ENCODE peak calls at places on chromosomes 13 and 19, in eight cellular contexts. One of them, this sample, is unnamed.

GRCh38 chr13:95153647-95154405 is 147.4 kb downstream of the ABCC4 start:
- DNase-seq in lower lobe of right lung: no peak
- DNase-seq in AG04450: no peak
- DNase-seq in GM23248: peak; percentile 28
- DNase-seq in mammary epithelial cell: peak; percentile 2
- DNase-seq in heart right ventricle: no peak
- DNase-seq in aorta: no peak
- DNase-seq in cardiac muscle cell: peak; percentile 44
- DNase-seq in this sample: no peak

GRCh38 chr19:38644719-38645118 is 2.7 kb upstream of the ACTN4 start:
- DNase-seq in mammary epithelial cell: peak; percentile 28
- DNase-seq in GM23248: no peak
- DNase-seq in aorta: no peak
- DNase-seq in cardiac muscle cell: no peak
- DNase-seq in heart right ventricle: no peak
- DNase-seq in lower lobe of right lung: no peak
- DNase-seq in AG04450: no peak
- DNase-seq in this sample: peak; percentile 70

GRCh38 chr19:30556230-30556711 is 184.1 kb downstream of the ZNF536 start:
- DNase-seq in lower lobe of right lung: no peak
- DNase-seq in AG04450: no peak
- DNase-seq in aorta: no peak
- DNase-seq in mammary epithelial cell: no peak
- DNase-seq in heart right ventricle: no peak
- DNase-seq in GM23248: no peak
- DNase-seq in cardiac muscle cell: no peak
- DNase-seq in this sample: peak; percentile 83

GRCh38 chr19:43555185-43555770 is 20.0 kb downstream of the XRCC1 start:
- DNase-seq in mammary epithelial cell: peak; percentile 53
- DNase-seq in GM23248: peak; percentile 73
- DNase-seq in AG04450: no peak
- DNase-seq in cardiac muscle cell: peak; percentile 80
- DNase-seq in heart right ventricle: no peak
- DNase-seq in aorta: no peak
- DNase-seq in lower lobe of right lung: peak; percentile 64
- DNase-seq in this sample: peak; percentile 97

GRCh38 chr13:46051958-46052313 is 610 bp downstream of the ZC3H13 start:
- DNase-seq in GM23248: no peak
- DNase-seq in aorta: no peak
- DNase-seq in heart right ventricle: no peak
- DNase-seq in mammary epithelial cell: no peak
- DNase-seq in AG04450: no peak
- DNase-seq in cardiac muscle cell: no peak
- DNase-seq in lower lobe of right lung: no peak
- DNase-seq in this sample: no peak

GRCh38 chr19:35518313-35518712 is 4.9 kb upstream of the DMKN start:
- DNase-seq in heart right ventricle: no peak
- DNase-seq in mammary epithelial cell: peak; percentile 79
- DNase-seq in aorta: no peak
- DNase-seq in lower lobe of right lung: no peak
- DNase-seq in AG04450: peak; percentile 92
- DNase-seq in cardiac muscle cell: peak; percentile 98
- DNase-seq in GM23248: peak; percentile 98
- DNase-seq in this sample: no peak

GRCh38 chr19:36686365-36687213 is 823 bp upstream of the ZNF567 start:
- DNase-seq in mammary epithelial cell: no peak
- DNase-seq in GM23248: peak; percentile 32
- DNase-seq in AG04450: no peak
- DNase-seq in heart right ventricle: peak; percentile 26
- DNase-seq in cardiac muscle cell: peak; percentile 9
- DNase-seq in lower lobe of right lung: peak; percentile 47
- DNase-seq in aorta: no peak
- DNase-seq in this sample: peak; percentile 52

GRCh38 chr13:46615888-46616531 is 63.0 kb downstream of the LRCH1 start:
- DNase-seq in mammary epithelial cell: no peak
- DNase-seq in lower lobe of right lung: no peak
- DNase-seq in cardiac muscle cell: peak; percentile 44
- DNase-seq in AG04450: no peak
- DNase-seq in GM23248: peak; percentile 45
- DNase-seq in heart right ventricle: no peak
- DNase-seq in aorta: no peak
- DNase-seq in this sample: no peak

GRCh38 chr13:21546372-21546771 is 57.6 kb downstream of the MICU2 start:
- DNase-seq in mammary epithelial cell: no peak
- DNase-seq in aorta: no peak
- DNase-seq in AG04450: no peak
- DNase-seq in cardiac muscle cell: peak; percentile 32
- DNase-seq in GM23248: peak; percentile 27
- DNase-seq in lower lobe of right lung: no peak
- DNase-seq in heart right ventricle: no peak
- DNase-seq in this sample: no peak

GRCh38 chr19:827710-828321 is at the start of gene AZU1:
- DNase-seq in aorta: peak; percentile 78
- DNase-seq in lower lobe of right lung: no peak
- DNase-seq in mammary epithelial cell: no peak
- DNase-seq in cardiac muscle cell: no peak
- DNase-seq in GM23248: no peak
- DNase-seq in AG04450: no peak
- DNase-seq in heart right ventricle: no peak
- DNase-seq in this sample: no peak

GRCh38 chr19:2221250-2221831 is 14.8 kb downstream of the PLEKHJ1 start:
- DNase-seq in mammary epithelial cell: no peak
- DNase-seq in lower lobe of right lung: no peak
- DNase-seq in GM23248: no peak
- DNase-seq in heart right ventricle: no peak
- DNase-seq in AG04450: no peak
- DNase-seq in aorta: no peak
- DNase-seq in cardiac muscle cell: no peak
- DNase-seq in this sample: no peak

GRCh38 chr19:10760268-10760944 is 42.5 kb downstream of the DNM2 start:
- DNase-seq in heart right ventricle: no peak
- DNase-seq in AG04450: no peak
- DNase-seq in mammary epithelial cell: no peak
- DNase-seq in lower lobe of right lung: no peak
- DNase-seq in cardiac muscle cell: no peak
- DNase-seq in GM23248: peak; percentile 34
- DNase-seq in aorta: no peak
- DNase-seq in this sample: no peak

GRCh38 chr19:45747513-45747912 is 14.3 kb downstream of the MEIOSIN start:
- DNase-seq in cardiac muscle cell: no peak
- DNase-seq in AG04450: no peak
- DNase-seq in lower lobe of right lung: no peak
- DNase-seq in heart right ventricle: no peak
- DNase-seq in mammary epithelial cell: no peak
- DNase-seq in aorta: no peak
- DNase-seq in GM23248: no peak
- DNase-seq in this sample: no peak

GRCh38 chr19:15280915-15281683 is 48.9 kb upstream of the EPHX3 start:
- DNase-seq in GM23248: peak; percentile 95
- DNase-seq in heart right ventricle: peak; percentile 88
- DNase-seq in mammary epithelial cell: peak; percentile 72
- DNase-seq in cardiac muscle cell: peak; percentile 91
- DNase-seq in aorta: peak; percentile 91
- DNase-seq in AG04450: peak; percentile 72
- DNase-seq in lower lobe of right lung: peak; percentile 80
- DNase-seq in this sample: no peak

GRCh38 chr19:48249502-48250014 is 6.2 kb downstream of the CARD8 start:
- DNase-seq in GM23248: no peak
- DNase-seq in cardiac muscle cell: peak; percentile 37
- DNase-seq in mammary epithelial cell: no peak
- DNase-seq in AG04450: no peak
- DNase-seq in aorta: no peak
- DNase-seq in lower lobe of right lung: peak; percentile 75
- DNase-seq in heart right ventricle: peak; percentile 42
- DNase-seq in this sample: no peak

GRCh38 chr19:50486823-50487515 is 10.3 kb upstream of the GARIN5A start:
- DNase-seq in GM23248: peak; percentile 43
- DNase-seq in aorta: peak; percentile 74
- DNase-seq in cardiac muscle cell: peak; percentile 44
- DNase-seq in mammary epithelial cell: no peak
- DNase-seq in AG04450: no peak
- DNase-seq in heart right ventricle: no peak
- DNase-seq in lower lobe of right lung: peak; percentile 63
- DNase-seq in this sample: peak; percentile 97

GRCh38 chr13:77696006-77696862 is 1.3 kb upstream of the SLAIN1 start:
- DNase-seq in heart right ventricle: no peak
- DNase-seq in GM23248: no peak
- DNase-seq in aorta: no peak
- DNase-seq in mammary epithelial cell: no peak
- DNase-seq in lower lobe of right lung: no peak
- DNase-seq in cardiac muscle cell: no peak
- DNase-seq in AG04450: no peak
- DNase-seq in this sample: peak; percentile 44

GRCh38 chr13:41610426-41610825 is 153.1 kb downstream of the RGCC start:
- DNase-seq in aorta: no peak
- DNase-seq in GM23248: peak; percentile 91
- DNase-seq in lower lobe of right lung: peak; percentile 87
- DNase-seq in AG04450: peak; percentile 94
- DNase-seq in heart right ventricle: peak; percentile 44
- DNase-seq in mammary epithelial cell: peak; percentile 92
- DNase-seq in cardiac muscle cell: peak; percentile 96
- DNase-seq in this sample: no peak

GRCh38 chr13:43948059-43948458 is 68.4 kb downstream of the LACC1 start:
- DNase-seq in lower lobe of right lung: no peak
- DNase-seq in GM23248: no peak
- DNase-seq in heart right ventricle: no peak
- DNase-seq in mammary epithelial cell: no peak
- DNase-seq in aorta: no peak
- DNase-seq in cardiac muscle cell: no peak
- DNase-seq in AG04450: no peak
- DNase-seq in this sample: no peak

GRCh38 chr13:43959291-43959690 is 79.6 kb downstream of the LACC1 start:
- DNase-seq in heart right ventricle: no peak
- DNase-seq in aorta: no peak
- DNase-seq in cardiac muscle cell: no peak
- DNase-seq in AG04450: no peak
- DNase-seq in GM23248: no peak
- DNase-seq in mammary epithelial cell: no peak
- DNase-seq in lower lobe of right lung: no peak
- DNase-seq in this sample: no peak

DNA sequence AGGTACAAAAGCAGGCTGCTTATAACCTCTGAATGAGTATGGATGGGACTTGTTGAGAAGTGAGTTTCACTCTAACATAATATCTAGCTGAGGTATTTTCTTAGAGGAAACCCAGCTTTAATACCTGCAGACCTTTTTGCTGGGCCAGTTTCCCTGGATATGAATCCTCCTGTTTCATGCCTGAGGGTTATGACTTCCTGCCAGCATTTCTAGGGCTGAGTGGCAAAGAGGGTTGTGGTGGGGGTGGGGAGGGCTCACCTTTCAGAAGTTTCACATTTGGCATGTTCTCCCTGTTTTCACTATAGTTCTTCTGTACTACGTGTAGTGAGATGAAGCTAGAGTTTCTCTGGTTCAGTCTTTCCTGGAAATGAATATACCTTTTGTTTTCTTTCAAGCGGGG is 73.7 kb downstream of the LACC1 start:
- DNase-seq in heart right ventricle: no peak
- DNase-seq in aorta: no peak
- DNase-seq in cardiac muscle cell: no peak
- DNase-seq in GM23248: no peak
- DNase-seq in AG04450: no peak
- DNase-seq in mammary epithelial cell: peak; percentile 65
- DNase-seq in lower lobe of right lung: no peak
- DNase-seq in this sample: no peak
- H3K27ac ChIP-seq in heart right ventricle: no peak overlapping the region
- H3K27ac ChIP-seq in aorta: no peak overlapping the region
- H3K27ac ChIP-seq in cardiac muscle cell: no peak overlapping the region
- H3K27ac ChIP-seq in GM23248: no peak overlapping the region
- H3K27ac ChIP-seq in AG04450: no peak overlapping the region
- H3K27ac ChIP-seq in mammary epithelial cell: no peak overlapping the region
- H3K27ac ChIP-seq in lower lobe of right lung: no peak overlapping the region
- H3K27ac ChIP-seq in this sample: no peak overlapping the region

DNA sequence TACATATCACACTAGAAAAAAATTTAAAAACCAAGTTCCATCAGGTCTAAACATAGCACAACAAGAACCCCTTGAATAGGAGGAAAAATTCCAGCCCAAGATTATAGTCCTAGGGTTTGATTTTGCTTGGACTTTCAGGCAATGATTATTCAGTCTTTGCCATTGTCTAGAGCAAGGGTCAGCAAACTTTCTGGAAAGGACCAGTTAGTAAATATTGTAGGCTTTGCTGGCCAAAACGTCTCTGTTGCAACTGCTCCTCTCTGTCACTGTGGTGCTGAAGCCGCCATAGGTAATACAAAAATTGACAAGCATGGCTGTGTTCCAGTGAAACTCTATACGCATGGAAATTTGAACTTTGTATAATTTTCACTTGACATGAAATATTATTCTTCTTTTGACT is 95.5 kb upstream of the UBAC2 start:
- DNase-seq in mammary epithelial cell: no peak
- DNase-seq in AG04450: no peak
- DNase-seq in lower lobe of right lung: no peak
- DNase-seq in GM23248: no peak
- DNase-seq in aorta: no peak
- DNase-seq in heart right ventricle: no peak
- DNase-seq in cardiac muscle cell: no peak
- DNase-seq in this sample: no peak
- H3K27me3 ChIP-seq in mammary epithelial cell: no peaks in the 10 kb centered on the region
- H3K27me3 ChIP-seq in AG04450: peaks cover 3% of the 10 kb centered on the region
- H3K27me3 ChIP-seq in lower lobe of right lung: peaks cover 10% of the 10 kb centered on the region
- H3K27me3 ChIP-seq in GM23248: no peaks in the 10 kb centered on the region
- H3K27me3 ChIP-seq in aorta: no peaks in the 10 kb centered on the region
- H3K27me3 ChIP-seq in heart right ventricle: peaks cover 6% of the 10 kb centered on the region
- H3K27me3 ChIP-seq in cardiac muscle cell: no peaks in the 10 kb centered on the region
- H3K27me3 ChIP-seq in this sample: no peaks in the 10 kb centered on the region

GRCh38 chr13:75402787-75403186 is 79.2 kb downstream of the TBC1D4 start:
- DNase-seq in GM23248: no peak
- DNase-seq in cardiac muscle cell: no peak
- DNase-seq in AG04450: no peak
- DNase-seq in lower lobe of right lung: no peak
- DNase-seq in heart right ventricle: peak; percentile 32
- DNase-seq in aorta: no peak
- DNase-seq in mammary epithelial cell: no peak
- DNase-seq in this sample: no peak
- H3K27ac ChIP-seq in GM23248: no peak overlapping the region
- H3K27ac ChIP-seq in cardiac muscle cell: peak overlapping the region; percentile 98
- H3K27ac ChIP-seq in AG04450: no peak overlapping the region
- H3K27ac ChIP-seq in lower lobe of right lung: no peak overlapping the region
- H3K27ac ChIP-seq in heart right ventricle: peak overlapping the region; percentile 39
- H3K27ac ChIP-seq in aorta: no peak overlapping the region
- H3K27ac ChIP-seq in mammary epithelial cell: no peak overlapping the region
- H3K27ac ChIP-seq in this sample: no peak overlapping the region

DNA sequence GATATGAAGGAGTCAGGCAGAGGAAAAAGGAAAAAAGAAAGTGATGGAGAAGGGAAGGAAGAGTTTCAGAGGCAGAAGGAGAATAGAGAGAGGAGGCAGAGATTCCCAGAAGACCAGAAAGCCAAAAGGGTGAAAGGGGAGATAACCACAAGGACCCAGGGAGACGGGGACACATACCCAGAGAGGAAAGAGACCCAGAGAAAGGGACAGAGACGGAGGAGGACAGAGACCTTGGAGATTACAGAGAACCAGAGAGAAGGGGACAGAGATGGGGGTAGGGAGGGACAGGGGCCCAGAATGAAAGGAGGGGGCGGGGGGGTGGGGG is 1.4 kb downstream of the PTH2 start:
- DNase-seq in aorta: no peak
- DNase-seq in lower lobe of right lung: no peak
- DNase-seq in mammary epithelial cell: no peak
- DNase-seq in AG04450: no peak
- DNase-seq in cardiac muscle cell: no peak
- DNase-seq in heart right ventricle: no peak
- DNase-seq in GM23248: no peak
- DNase-seq in this sample: no peak
- H3K27me3 ChIP-seq in aorta: no peaks in the 10 kb centered on the region
- H3K27me3 ChIP-seq in lower lobe of right lung: peaks cover 78% of the 10 kb centered on the region
- H3K27me3 ChIP-seq in mammary epithelial cell: peaks cover 41% of the 10 kb centered on the region
- H3K27me3 ChIP-seq in AG04450: peaks cover 89% of the 10 kb centered on the region
- H3K27me3 ChIP-seq in cardiac muscle cell: peaks cover 53% of the 10 kb centered on the region
- H3K27me3 ChIP-seq in heart right ventricle: peaks cover 88% of the 10 kb centered on the region
- H3K27me3 ChIP-seq in GM23248: peaks cover 73% of the 10 kb centered on the region
- H3K27me3 ChIP-seq in this sample: peaks cover 89% of the 10 kb centered on the region